ENCODE peak calls at places on chromosomes 12 and 14, in six cellular contexts. U is NCI-H1436; B is fibroblast of mammary gland; S is EL; N is activated CD4-positive, alpha-beta T cell treated with anti-CD3 and anti-CD28 coated beads for 24 hours; Q is retina. P is an unnamed sample.
A peak's percentile ranks its signal among the peaks of the same experiment; 100 is the strongest.

GRCh38 chr12:75890141-75890540 is 141.4 kb downstream of the PHLDA1 start:
- DNase-seq in Q (no peak), B (peak; percentile 71), U (no peak), S (peak; percentile 28), N (no peak), P (peak; percentile 41)

GRCh38 chr12:108302471-108303311 is 36.4 kb downstream of the CMKLR1 start:
- DNase-seq in U (no peak), N (no peak), Q (no peak), S (peak; percentile 60), B (peak; percentile 68), P (peak; percentile 37)

GRCh38 chr14:89160437-89160836 is 256.6 kb downstream of the FOXN3 start:
- DNase-seq in N (no peak), Q (no peak), U (no peak), B (no peak), S (no peak), P (no peak)

GRCh38 chr12:130013771-130014484 is 110.1 kb upstream of the TMEM132D start:
- DNase-seq in S (no peak), Q (peak; percentile 90), U (peak; percentile 44), B (peak; percentile 25), N (peak; percentile 36), P (no peak)

GRCh38 chr12:27083861-27084271 is 1.5 kb upstream of the C12orf71 start:
- DNase-seq in S (peak; percentile 11), U (no peak), N (no peak), B (peak; percentile 59), Q (peak; percentile 69), P (peak; percentile 72)

GRCh38 chr14:85420707-85421106 is 109.2 kb upstream of the FLRT2 start:
- DNase-seq in B (no peak), U (no peak), N (no peak), Q (no peak), S (no peak), P (no peak)

GRCh38 chr12:47927346-47927745 is 22.6 kb upstream of the VDR start:
- DNase-seq in U (no peak), S (no peak), N (no peak), B (no peak), Q (no peak), P (no peak)

GRCh38 chr12:6229823-6230222 is 29.6 kb downstream of the CD9 start:
- DNase-seq in S (peak; percentile 74), N (no peak), U (no peak), Q (peak; percentile 66), B (peak; percentile 95), P (peak; percentile 93)

GRCh38 chr12:120282229-120282628 is 9.5 kb downstream of the RNU4-2 start:
- DNase-seq in S (no peak), Q (no peak), U (no peak), N (no peak), B (no peak), P (no peak)

GRCh38 chr12:47867496-47867941 is 37.3 kb downstream of the VDR start:
- DNase-seq in N (peak; percentile 35), B (peak; percentile 96), U (no peak), S (peak; percentile 90), Q (no peak), P (peak; percentile 93)

GRCh38 chr14:103317251-103317650 is 16.8 kb upstream of the EIF5 start:
- DNase-seq in U (no peak), S (no peak), B (no peak), N (no peak), Q (no peak), P (no peak)

GRCh38 chr14:34750670-34751069 is 36.3 kb upstream of the CFL2 start:
- DNase-seq in B (peak; percentile 70), N (no peak), U (no peak), Q (no peak), S (peak; percentile 52), P (peak; percentile 70)

GRCh38 chr14:57389646-57390036 is 745 bp upstream of the NAA30 start:
- DNase-seq in B (no peak), S (no peak), Q (no peak), N (no peak), U (no peak), P (no peak)

GRCh38 chr14:96104469-96105057 is 65.4 kb downstream of the C14orf132 start:
- DNase-seq in B (peak; percentile 100), U (no peak), S (peak; percentile 99), N (no peak), Q (peak; percentile 26), P (peak; percentile 99)

GRCh38 chr12:26135010-26135420 is 10.2 kb upstream of the BHLHE41 start:
- DNase-seq in B (peak; percentile 10), Q (no peak), N (no peak), S (no peak), U (no peak), P (peak; percentile 15)

GRCh38 chr12:26723379-26724308 is 109.3 kb downstream of the ITPR2 start:
- DNase-seq in B (no peak), N (no peak), Q (no peak), S (peak; percentile 61), U (no peak), P (peak; percentile 77)

GRCh38 chr14:56087824-56088571 is 30.2 kb upstream of the PELI2 start:
- DNase-seq in Q (peak; percentile 44), S (no peak), N (no peak), U (no peak), B (peak; percentile 21), P (peak; percentile 36)

GRCh38 chr12:25034676-25035075 is 85.8 kb upstream of the BCAT1 start:
- DNase-seq in U (no peak), Q (no peak), N (no peak), B (no peak), S (peak; percentile 36), P (peak; percentile 15)

GRCh38 chr14:33335366-33335765 is 396.7 kb downstream of the NPAS3 start:
- DNase-seq in Q (no peak), S (peak; percentile 15), U (no peak), B (no peak), N (no peak), P (no peak)

GRCh38 chr14:22656945-22657711 is 13.0 kb upstream of the OR6J1 start:
- DNase-seq in S (no peak), Q (no peak), U (no peak), N (no peak), B (peak; percentile 69), P (peak; percentile 44)

GRCh38 chr12:123398177-123398916 is 14.4 kb downstream of the KMT5A start:
- DNase-seq in N (no peak), B (peak; percentile 92), U (no peak), Q (no peak), S (peak; percentile 79), P (peak; percentile 88)

GRCh38 chr12:88108021-88108420 is 33.9 kb downstream of the CEP290 start:
- DNase-seq in N (no peak), Q (no peak), U (no peak), S (peak; percentile 23), B (peak; percentile 58), P (peak; percentile 24)

GRCh38 chr12:123200414-123200813 is 32.5 kb downstream of the MPHOSPH9 start:
- DNase-seq in B (no peak), U (no peak), N (no peak), S (no peak), Q (no peak), P (no peak)

GRCh38 chr12:20513189-20513588 is 144.9 kb downstream of the PDE3A start:
- DNase-seq in B (peak; percentile 31), N (no peak), Q (no peak), U (no peak), S (no peak), P (no peak)

GRCh38 chr12:55722948-55723347 is 2.8 kb downstream of the RDH5 start:
- DNase-seq in B (no peak), S (no peak), U (no peak), N (no peak), Q (no peak), P (no peak)

GRCh38 chr14:34023824-34024767 is 73.2 kb upstream of the EGLN3 start:
- DNase-seq in S (no peak), Q (no peak), N (no peak), B (no peak), U (no peak), P (no peak)

GRCh38 chr14:57189070-57189469 is 79.6 kb downstream of the EXOC5 start:
- DNase-seq in U (peak; percentile 52), B (peak; percentile 46), Q (no peak), N (no peak), S (no peak), P (peak; percentile 37)

GRCh38 chr14:77638738-77639137 is 22.3 kb upstream of the SPTLC2 start:
- DNase-seq in N (no peak), Q (no peak), B (peak; percentile 90), S (peak; percentile 97), U (no peak), P (peak; percentile 97)

GRCh38 chr14:90388437-90388836 is 8.4 kb upstream of the CALM1 start:
- DNase-seq in S (peak; percentile 75), B (peak; percentile 87), Q (no peak), N (no peak), U (no peak), P (peak; percentile 81)

GRCh38 chr14:63853831-63854293 is 1.1 kb downstream of the SYNE2 start:
- DNase-seq in B (peak; percentile 35), U (peak; percentile 22), S (peak; percentile 82), N (peak; percentile 19), Q (peak; percentile 78), P (peak; percentile 71)

GRCh38 chr14:61470261-61470953 is 149.0 kb downstream of the PRKCH start:
- DNase-seq in N (no peak), Q (peak; percentile 53), U (no peak), S (peak; percentile 97), B (peak; percentile 99), P (peak; percentile 96)

GRCh38 chr14:57982802-57983201 is 116.9 kb upstream of the SLC35F4 start:
- DNase-seq in U (peak; percentile 96), Q (peak; percentile 22), S (no peak), N (no peak), B (no peak), P (no peak)

GRCh38 chr14:25090716-25091454 is 40.9 kb upstream of the STXBP6 start:
- DNase-seq in B (peak; percentile 38), Q (no peak), U (no peak), S (peak; percentile 77), N (no peak), P (peak; percentile 81)

GRCh38 chr14:95313707-95314106 is 6.0 kb downstream of the CLMN start:
- DNase-seq in U (no peak), Q (no peak), B (peak; percentile 95), S (peak; percentile 41), N (no peak), P (peak; percentile 4)

GRCh38 chr12:14913381-14913781 is 25.0 kb downstream of the ERP27 start:
- DNase-seq in Q (peak; percentile 32), N (no peak), U (peak; percentile 13), B (no peak), S (no peak), P (no peak)

GRCh38 chr12:89544730-89545184 is 18.9 kb upstream of the POC1B start:
- DNase-seq in U (no peak), Q (peak; percentile 72), N (no peak), S (no peak), B (peak; percentile 36), P (peak; percentile 52)